ENCODE peak calls at places on chromosome 9, in seven cellular contexts. J, I, F, G, R, X and V are unnamed samples.

GRCh38 chr9:123361086-123361730 is 5.2 kb downstream of the CRB2 start:
- DNase-seq in J (peak; percentile 49), I (no peak), F (no peak), G (no peak), R (no peak), X (no peak), V (no peak)

GRCh38 chr9:27861887-27862286 is 288.6 kb upstream of the C9orf72 start:
- DNase-seq in J (no peak), I (peak; percentile 59), F (no peak), G (no peak), R (no peak), X (no peak), V (no peak)

GRCh38 chr9:97740848-97741821 is 44.0 kb upstream of the XPA start:
- DNase-seq in J (peak; percentile 46), I (peak; percentile 52), F (peak; percentile 62), G (peak; percentile 4), R (no peak), X (no peak), V (peak; percentile 31)

GRCh38 chr9:86093788-86094555 is 5.4 kb downstream of the GOLM1 start:
- DNase-seq in J (no peak), I (peak; percentile 47), F (peak; percentile 53), G (no peak), R (no peak), X (peak; percentile 86), V (no peak)

GRCh38 chr9:126320158-126320922 is 6.3 kb upstream of the MVB12B start:
- DNase-seq in J (no peak), I (no peak), F (no peak), G (no peak), R (no peak), X (no peak), V (no peak)

GRCh38 chr9:36485647-36486453 is 85.8 kb upstream of the RNF38 start:
- DNase-seq in J (no peak), I (no peak), F (peak; percentile 27), G (no peak), R (no peak), X (no peak), V (no peak)

GRCh38 chr9:70156729-70157128 is 102.0 kb upstream of the SMC5 start:
- DNase-seq in J (no peak), I (peak; percentile 50), F (peak; percentile 52), G (peak; percentile 31), R (no peak), X (no peak), V (no peak)

GRCh38 chr9:38054653-38055052 is 14.4 kb downstream of the SHB start:
- DNase-seq in J (no peak), I (no peak), F (no peak), G (no peak), R (no peak), X (no peak), V (no peak)

GRCh38 chr9:20509464-20509863 is 112.8 kb downstream of the MLLT3 start:
- DNase-seq in J (no peak), I (no peak), F (no peak), G (no peak), R (no peak), X (no peak), V (no peak)

GRCh38 chr9:127133739-127134167 is 11.3 kb upstream of the ANGPTL2 start:
- DNase-seq in J (peak; percentile 78), I (peak; percentile 87), F (peak; percentile 77), G (no peak), R (no peak), X (no peak), V (no peak)

GRCh38 chr9:124479371-124479770 is 27.8 kb downstream of the NR5A1 start:
- DNase-seq in J (no peak), I (no peak), F (no peak), G (no peak), R (no peak), X (no peak), V (no peak)

GRCh38 chr9:21326526-21327139 is 8.6 kb downstream of the KLHL9 start:
- DNase-seq in J (no peak), I (peak; percentile 51), F (peak; percentile 60), G (peak; percentile 35), R (no peak), X (peak; percentile 40), V (no peak)

GRCh38 chr9:17063535-17064135 is 71.2 kb upstream of the CNTLN start:
- DNase-seq in J (no peak), I (peak; percentile 53), F (peak; percentile 75), G (peak; percentile 31), R (no peak), X (peak; percentile 23), V (no peak)

GRCh38 chr9:133674091-133674490 is 37.9 kb downstream of the DBH start:
- DNase-seq in J (no peak), I (no peak), F (no peak), G (no peak), R (no peak), X (no peak), V (no peak)

GRCh38 chr9:30382271-30382670 is 2002.2 kb upstream of the ACO1 start:
- DNase-seq in J (no peak), I (no peak), F (no peak), G (no peak), R (no peak), X (no peak), V (no peak)

GRCh38 chr9:74742792-74743389 is 144.8 kb downstream of the TRPM6 start:
- DNase-seq in J (no peak), I (peak; percentile 54), F (peak; percentile 48), G (no peak), R (no peak), X (peak; percentile 15), V (no peak)

DNA sequence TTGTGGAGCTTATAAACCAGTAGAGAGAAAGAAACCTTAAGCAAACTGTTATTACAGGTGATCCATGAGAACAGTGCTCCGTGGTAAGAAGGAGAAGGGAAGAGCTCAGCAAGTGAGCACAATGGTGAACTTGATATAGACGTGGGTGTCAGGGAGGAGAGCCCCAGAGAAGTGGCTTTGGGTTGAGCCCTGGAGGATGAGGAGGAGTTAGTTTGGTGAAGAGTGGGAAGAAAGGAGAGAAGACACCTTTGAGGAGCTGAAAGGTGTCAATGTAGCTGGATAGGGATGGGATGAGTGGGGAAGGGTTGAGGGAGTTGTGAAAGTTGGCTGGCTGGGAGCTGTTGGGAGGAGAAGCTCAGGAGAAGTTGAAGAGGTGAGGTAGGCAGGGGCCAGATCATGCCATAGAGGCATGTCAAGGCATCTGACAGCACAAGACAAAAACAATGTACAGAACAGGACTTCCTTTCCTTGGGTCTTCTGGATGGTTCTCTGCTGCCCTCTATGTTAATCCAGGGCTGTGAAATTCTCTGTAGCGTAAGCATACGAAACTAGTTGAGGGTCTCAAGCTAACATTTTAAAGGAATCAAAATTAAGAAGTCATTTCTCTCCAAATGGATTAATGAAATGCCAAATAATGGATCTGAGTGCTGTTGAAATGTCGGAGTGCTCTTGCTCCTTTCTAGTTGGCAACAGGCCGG is 501.9 kb downstream of the KDM4C start:
- DNase-seq in J (no peak), I (no peak), F (peak; percentile 8), G (no peak), R (no peak), X (no peak), V (no peak)
- TF ChIP-seq CTCF in J (no peak), I (peak; percentile 13), F (peak; percentile 5), G (no peak), R (no peak), X (peak; percentile 19), V (no peak)

GRCh38 chr9:115254781-115255180 is 136.8 kb upstream of the TNC start:
- DNase-seq in J (no peak), I (no peak), F (no peak), G (no peak), R (no peak), X (no peak), V (no peak)

GRCh38 chr9:115254217-115254616 is 136.3 kb upstream of the TNC start:
- DNase-seq in J (no peak), I (no peak), F (no peak), G (no peak), R (no peak), X (no peak), V (no peak)

DNA sequence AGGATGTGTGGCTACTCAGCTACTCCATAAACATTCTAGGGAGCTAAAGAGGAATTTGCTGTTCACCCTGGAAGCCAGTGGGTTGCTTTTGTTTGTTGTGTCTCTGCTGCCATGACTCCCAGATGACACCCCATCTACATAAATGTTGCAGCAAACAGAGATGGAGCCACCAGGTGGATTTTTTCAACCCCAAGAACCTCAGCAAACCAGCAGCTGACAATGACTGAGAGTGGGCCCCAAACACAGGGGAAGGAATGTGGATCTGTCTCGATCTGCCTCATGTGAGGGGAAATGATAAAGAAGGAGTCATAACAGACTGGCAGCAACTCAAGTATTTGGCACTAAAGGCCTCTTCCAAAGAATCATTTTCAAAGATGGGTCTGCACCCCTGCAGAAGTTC is 132.7 kb upstream of the TNC start:
- DNase-seq in J (peak; percentile 24), I (peak; percentile 87), F (peak; percentile 88), G (peak; percentile 22), R (no peak), X (no peak), V (no peak)
- TF ChIP-seq CTCF in J (no peak), I (no peak), F (no peak), G (no peak), R (no peak), X (no peak), V (no peak)

DNA sequence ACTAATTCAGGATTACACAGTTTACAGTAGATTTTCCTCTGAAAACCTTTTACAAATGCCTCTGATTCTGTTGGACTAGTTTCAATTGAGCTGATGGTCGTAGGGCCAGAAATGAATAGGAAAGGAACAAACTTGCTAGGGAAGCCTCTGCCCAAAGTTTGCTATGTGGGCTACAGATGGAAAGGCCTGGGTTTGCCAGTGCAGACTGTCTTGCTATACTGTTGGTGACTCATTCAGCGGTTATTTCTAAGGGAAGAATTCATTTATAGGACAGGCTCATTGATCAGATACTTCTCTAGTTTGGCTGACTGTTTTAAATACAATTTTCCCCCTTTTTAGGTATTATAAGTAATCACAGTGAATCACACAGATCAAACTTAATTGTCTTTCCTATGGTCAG is 6.9 kb upstream of the ASPN start:
- DNase-seq in J (no peak), I (peak; percentile 55), F (peak; percentile 38), G (no peak), R (no peak), X (no peak), V (no peak)
- TF ChIP-seq CTCF in J (no peak), I (no peak), F (no peak), G (no peak), R (no peak), X (no peak), V (no peak)

DNA sequence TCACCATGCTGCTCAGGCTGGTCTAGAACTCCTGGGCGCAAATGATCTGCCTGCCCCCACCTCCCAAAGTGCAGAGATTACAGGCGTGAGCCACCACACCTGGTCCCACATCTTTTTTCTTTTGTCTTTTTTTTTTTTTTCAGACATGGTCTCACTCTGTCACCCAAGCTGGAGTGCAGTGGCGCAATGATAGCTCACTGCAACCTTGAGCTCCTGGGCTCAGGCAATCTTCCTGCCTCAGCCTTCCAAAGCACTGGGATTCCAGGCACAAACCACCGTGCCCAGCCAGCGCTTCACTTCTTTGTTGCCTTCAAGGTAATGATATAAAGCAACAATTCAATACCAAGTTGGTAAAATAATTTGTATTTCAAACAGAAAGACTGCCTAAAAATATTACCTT is 78.8 kb downstream of the USP20 start:
- DNase-seq in J (no peak), I (no peak), F (no peak), G (no peak), R (no peak), X (no peak), V (no peak)
- TF ChIP-seq CTCF in J (no peak), I (no peak), F (no peak), G (no peak), R (no peak), X (no peak), V (no peak)

DNA sequence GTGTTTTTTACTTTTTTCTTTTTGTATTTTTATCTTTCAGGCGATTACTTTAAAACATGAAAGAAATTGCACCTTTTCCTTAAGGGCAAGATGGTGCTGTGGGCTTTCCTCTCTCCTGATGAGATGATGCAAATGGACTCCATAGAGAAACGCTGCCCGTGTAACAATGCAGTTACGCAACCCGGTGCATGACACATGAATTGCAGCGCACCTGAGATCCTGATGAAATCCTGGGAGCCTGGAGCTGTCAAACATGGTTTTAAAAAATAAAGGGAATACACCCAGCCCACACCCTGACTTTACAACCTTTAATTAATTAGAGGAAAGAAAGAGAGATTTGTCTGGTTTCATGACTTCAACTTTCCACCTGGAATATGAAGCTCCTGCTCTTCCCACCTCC is 179.3 kb downstream of the AUH start:
- DNase-seq in J (no peak), I (no peak), F (no peak), G (no peak), R (no peak), X (no peak), V (no peak)
- TF ChIP-seq CTCF in J (no peak), I (no peak), F (no peak), G (no peak), R (no peak), X (no peak), V (no peak)